ENCODE peak calls at places on chromosome 16, in nine cellular contexts. M is stimulated activated CD4-positive, alpha-beta T cell treated with anti-CD3 and anti-CD28 coated beads, Interleukin-12 subunit alpha, Interleukin-12 subunit beta, amount 100 ng/mL, for 48 hours; B is pons; G is cardiac fibroblast; X is HFFc6; T is GM23248; Q is HS-5; Z is iris pigment epithelial cell; W is activated naive CD8-positive, alpha-beta T cell treated with anti-CD3 and anti-CD28 coated beads for 36 hours. U is an unnamed sample.

GRCh38 chr16:22008215-22009142 is 568 bp downstream of the MOSMO start:
- DNase-seq in M (no peak), B (no peak), G (no peak), X (no peak), T (peak), Q (no peak), Z (no peak), W (peak), U (no peak)

GRCh38 chr16:19680972-19681371 is 37.1 kb downstream of the KNOP1 start:
- DNase-seq in M (no peak), B (no peak), G (no peak), X (no peak), T (no peak), Q (no peak), Z (no peak), W (no peak), U (no peak)

GRCh38 chr16:70749681-70750601 is 51.0 kb downstream of the VAC14 start:
- DNase-seq in M (no peak), B (peak), G (no peak), X (no peak), T (no peak), Q (no peak), Z (no peak), W (no peak), U (no peak)

GRCh38 chr16:23754594-23755483 is at the start of gene CHP2:
- DNase-seq in M (no peak), B (no peak), G (no peak), X (no peak), T (no peak), Q (no peak), Z (no peak), W (peak), U (no peak)

GRCh38 chr16:24974859-24975258 is 40.3 kb downstream of the ARHGAP17 start:
- DNase-seq in M (no peak), B (no peak), G (no peak), X (no peak), T (no peak), Q (no peak), Z (no peak), W (no peak), U (no peak)

GRCh38 chr16:21302454-21302853 is 24.4 kb upstream of the CRYM start:
- DNase-seq in M (no peak), B (no peak), G (no peak), X (no peak), T (peak), Q (peak), Z (no peak), W (no peak), U (no peak)

GRCh38 chr16:47873434-47873833 is 282.4 kb downstream of the ABCC12 start:
- DNase-seq in M (no peak), B (no peak), G (no peak), X (no peak), T (no peak), Q (no peak), Z (no peak), W (no peak), U (no peak)

GRCh38 chr16:53892155-53892554 is 188.2 kb downstream of the FTO start:
- DNase-seq in M (peak), B (peak), G (peak), X (peak), T (peak), Q (peak), Z (peak), W (peak), U (no peak)

GRCh38 chr16:12896562-12896961 is 4.8 kb upstream of the SHISA9 start:
- DNase-seq in M (no peak), B (no peak), G (no peak), X (peak), T (peak), Q (no peak), Z (peak), W (no peak), U (no peak)

GRCh38 chr16:17238285-17239028 is 232.3 kb downstream of the XYLT1 start:
- DNase-seq in M (no peak), B (no peak), G (no peak), X (no peak), T (peak), Q (no peak), Z (no peak), W (peak), U (no peak)

GRCh38 chr16:85156869-85157268 is 44.6 kb upstream of the CIBAR2 start:
- DNase-seq in M (no peak), B (no peak), G (no peak), X (no peak), T (no peak), Q (no peak), Z (no peak), W (no peak), U (no peak)

GRCh38 chr16:31875112-31875803 is 1.7 kb downstream of the ZNF267 start:
- DNase-seq in M (no peak), B (no peak), G (peak), X (peak), T (peak), Q (no peak), Z (peak), W (no peak), U (no peak)